ENCODE peak calls at places on chromosomes 13 and 19, in nine cellular contexts. U is Panc1; B is suprapubic skin; S is breast epithelium; F is heart right ventricle; Y is AG04450; C is lung; X is bronchial epithelial cell; P is CD8-positive, alpha-beta T cell. G is an unnamed sample.

GRCh38 chr19:28387507-28387906 is 825.4 kb downstream of the UQCRFS1 start:
- DNase-seq in U (no peak), B (no peak), S (no peak), F (no peak), Y (no peak), C (no peak), X (no peak), P (no peak), G (no peak)

GRCh38 chr19:35755550-35756371 is 1.1 kb downstream of the HSPB6 start:
- DNase-seq in U (no peak), B (peak; percentile 91), S (peak; percentile 60), F (peak; percentile 88), Y (no peak), C (no peak), X (no peak), P (peak; percentile 34), G (no peak)

GRCh38 chr13:109784590-109785140 is 1.7 kb downstream of the IRS2 start:
- DNase-seq in U (no peak), B (peak; percentile 78), S (peak; percentile 43), F (peak; percentile 70), Y (no peak), C (peak; percentile 72), X (no peak), P (peak; percentile 60), G (no peak)

GRCh38 chr13:30868806-30869470 is 37.1 kb upstream of the MEDAG start:
- DNase-seq in U (no peak), B (no peak), S (no peak), F (no peak), Y (no peak), C (no peak), X (no peak), P (no peak), G (no peak)

GRCh38 chr19:4910594-4911273 is 1.4 kb downstream of the UHRF1 start:
- DNase-seq in U (no peak), B (no peak), S (no peak), F (peak; percentile 19), Y (no peak), C (no peak), X (peak; percentile 18), P (no peak), G (no peak)

GRCh38 chr13:30776661-30777060 is 41.3 kb downstream of the ALOX5AP start:
- DNase-seq in U (no peak), B (no peak), S (no peak), F (no peak), Y (no peak), C (no peak), X (no peak), P (no peak), G (no peak)

GRCh38 chr19:14432817-14433453 is at the start of gene PKN1:
- DNase-seq in U (no peak), B (no peak), S (no peak), F (peak; percentile 68), Y (no peak), C (no peak), X (no peak), P (peak; percentile 39), G (no peak)

GRCh38 chr19:54451331-54451871 is 2.4 kb downstream of the LENG8 start:
- DNase-seq in U (no peak), B (no peak), S (no peak), F (no peak), Y (no peak), C (no peak), X (peak; percentile 31), P (no peak), G (no peak)

GRCh38 chr19:10565028-10565566 is 713 bp downstream of the KRI1 start:
- DNase-seq in U (no peak), B (peak; percentile 73), S (peak; percentile 32), F (peak; percentile 33), Y (no peak), C (no peak), X (no peak), P (peak; percentile 30), G (no peak)

GRCh38 chr19:35775046-35775297 is 392 bp upstream of the ARHGAP33 start:
- DNase-seq in U (no peak), B (no peak), S (no peak), F (no peak), Y (no peak), C (no peak), X (no peak), P (no peak), G (no peak)

GRCh38 chr19:51809787-51810186 is 14.8 kb downstream of the FPR3 start:
- DNase-seq in U (no peak), B (no peak), S (no peak), F (peak; percentile 31), Y (no peak), C (no peak), X (no peak), P (no peak), G (no peak)

GRCh38 chr13:37886879-37887278 is 17.3 kb upstream of the TRPC4 start:
- DNase-seq in U (no peak), B (no peak), S (no peak), F (no peak), Y (no peak), C (no peak), X (no peak), P (no peak), G (no peak)

GRCh38 chr19:48085904-48086864 is 24.4 kb downstream of the PLA2G4C start:
- DNase-seq in U (no peak), B (no peak), S (no peak), F (no peak), Y (no peak), C (no peak), X (no peak), P (no peak), G (no peak)
- TF ChIP-seq CTCF in U (peak; percentile 26), B (no peak), S (no peak), F (no peak), Y (no peak), C (no peak), X (no peak), P (no peak), G (no peak)

GRCh38 chr13:29733069-29733700 is 117.2 kb downstream of the UBL3 start:
- DNase-seq in U (no peak), B (no peak), S (peak; percentile 18), F (no peak), Y (no peak), C (no peak), X (no peak), P (no peak), G (no peak)

GRCh38 chr13:29730253-29730652 is 120.2 kb downstream of the UBL3 start:
- DNase-seq in U (no peak), B (no peak), S (no peak), F (no peak), Y (no peak), C (no peak), X (no peak), P (no peak), G (no peak)
- H3K27me3 ChIP-seq in U (peaks cover 4% of the 10 kb centered on the region), B (no peaks in the 10 kb centered on the region), S (no peaks in the 10 kb centered on the region), F (peaks cover 36% of the 10 kb centered on the region), Y (peaks cover 30% of the 10 kb centered on the region), C (no peaks in the 10 kb centered on the region), X (peaks cover 2% of the 10 kb centered on the region), P (no peaks in the 10 kb centered on the region), G (peaks cover 6% of the 10 kb centered on the region)

GRCh38 chr13:31967155-31967554 is 64.4 kb upstream of the FRY start:
- DNase-seq in U (no peak), B (no peak), S (no peak), F (no peak), Y (no peak), C (no peak), X (no peak), P (no peak), G (no peak)
- TF ChIP-seq CTCF in U (no peak), B (no peak), S (no peak), F (no peak), Y (peak; percentile 34), C (no peak), X (no peak), P (no peak), G (no peak)

DNA sequence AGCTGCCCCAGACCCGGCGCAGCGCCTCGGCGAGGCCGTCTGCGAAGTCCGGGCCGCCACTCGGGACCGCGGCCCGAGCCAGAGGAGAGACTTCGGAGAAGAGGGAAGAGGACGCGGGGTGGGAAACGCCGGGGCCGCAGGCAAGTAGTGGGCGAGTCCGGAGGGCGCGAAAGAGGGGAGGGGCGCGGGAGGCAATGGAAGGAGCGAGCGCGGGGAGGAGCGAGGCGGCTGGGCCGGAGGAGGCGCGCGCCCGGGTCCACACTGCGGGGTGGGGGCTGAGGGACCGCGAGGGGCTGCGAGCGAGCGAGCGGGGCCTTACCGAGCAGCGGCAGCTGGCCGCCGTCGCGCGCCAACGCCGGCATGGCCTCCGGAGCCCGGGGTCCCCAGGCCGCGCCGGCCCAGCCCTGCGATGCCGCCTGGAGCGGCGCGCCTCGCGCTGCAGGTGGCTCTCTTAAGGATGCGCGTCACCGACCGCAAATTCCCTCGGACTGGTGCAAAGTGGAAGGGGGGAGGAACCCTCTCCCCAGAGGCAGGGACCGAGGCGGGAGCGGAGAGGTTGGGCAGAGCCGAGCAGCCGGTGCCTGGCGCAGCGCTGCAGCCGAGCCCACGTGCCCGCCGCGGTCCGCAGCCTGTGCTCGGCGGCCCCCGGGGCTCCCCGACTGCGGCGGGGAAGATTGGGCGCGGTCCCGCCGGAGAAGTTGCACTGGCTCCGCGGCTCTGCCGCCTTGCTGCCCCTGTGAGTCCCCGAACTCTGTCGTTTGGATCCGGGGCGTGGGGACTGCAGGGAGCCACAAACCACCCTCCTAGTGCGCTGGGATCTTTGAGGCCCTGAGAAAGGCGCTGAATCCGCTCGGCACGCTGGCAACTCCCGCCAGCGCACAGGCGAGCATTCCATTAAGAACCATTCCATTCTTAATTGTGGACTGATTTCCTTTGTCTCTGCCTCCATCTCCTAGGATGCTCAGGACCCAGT is at the start of gene FLT3:
- DNase-seq in U (no peak), B (no peak), S (no peak), F (no peak), Y (no peak), C (no peak), X (no peak), P (no peak), G (no peak)
- H3K27me3 ChIP-seq in U (peaks cover 31% of the 10 kb centered on the region), B (peaks cover 77% of the 10 kb centered on the region), S (no peaks in the 10 kb centered on the region), F (peaks cover 95% of the 10 kb centered on the region), Y (peaks cover 41% of the 10 kb centered on the region), C (no peaks in the 10 kb centered on the region), X (peaks cover 14% of the 10 kb centered on the region), P (peaks cover 19% of the 10 kb centered on the region), G (peaks cover 31% of the 10 kb centered on the region)

GRCh38 chr19:41307954-41308449 is 2.0 kb upstream of the CCDC97 start:
- DNase-seq in U (no peak), B (no peak), S (no peak), F (no peak), Y (no peak), C (no peak), X (no peak), P (no peak), G (no peak)

GRCh38 chr19:41308450-41309224 is 1.3 kb upstream of the CCDC97 start:
- DNase-seq in U (peak; percentile 68), B (peak; percentile 97), S (peak; percentile 92), F (peak; percentile 95), Y (peak; percentile 69), C (peak; percentile 94), X (peak; percentile 79), P (peak; percentile 91), G (no peak)

GRCh38 chr19:41310031-41310831 is at the start of gene CCDC97:
- DNase-seq in U (no peak), B (peak; percentile 90), S (peak; percentile 71), F (peak; percentile 88), Y (peak; percentile 68), C (peak; percentile 88), X (peak; percentile 66), P (peak; percentile 84), G (no peak)

GRCh38 chr19:41311072-41311471 is 1.1 kb downstream of the CCDC97 start:
- DNase-seq in U (no peak), B (no peak), S (no peak), F (no peak), Y (no peak), C (no peak), X (no peak), P (no peak), G (no peak)

GRCh38 chr19:41309225-41310030 is 544 bp upstream of the CCDC97 start:
- DNase-seq in U (no peak), B (no peak), S (no peak), F (no peak), Y (no peak), C (no peak), X (peak; percentile 35), P (no peak), G (no peak)
- TF ChIP-seq CTCF in U (no peak), B (no peak), S (no peak), F (no peak), Y (no peak), C (no peak), X (no peak), P (no peak), G (no peak)

G was measured in kidney epithelial cell.